ENCODE peak calls at places on chromosomes 13 and 19, in four cellular contexts. N, H, P and Y are unnamed samples.

GRCh38 chr13:49374585-49375290 is 69.1 kb downstream of the CAB39L start:
- DNase-seq in N (no peak), H (no peak), P (peak), Y (no peak)

GRCh38 chr19:19489804-19490204 is 25.5 kb downstream of the TSSK6 start:
- DNase-seq in N (no peak), H (no peak), P (no peak), Y (no peak)

GRCh38 chr19:11375143-11375948 is 880 bp downstream of the SWSAP1 start:
- DNase-seq in N (no peak), H (peak), P (no peak), Y (no peak)

GRCh38 chr19:42191855-42192254 is 25.6 kb downstream of the DEDD2 start:
- DNase-seq in N (peak), H (no peak), P (peak), Y (no peak)

GRCh38 chr19:1799695-1800342 is 12.3 kb downstream of the ATP8B3 start:
- DNase-seq in N (no peak), H (no peak), P (no peak), Y (no peak)

GRCh38 chr13:110758195-110758594 is 44.7 kb downstream of the ING1 start:
- DNase-seq in N (no peak), H (no peak), P (no peak), Y (no peak)

GRCh38 chr19:38975214-38975860 is at the start of gene FBXO17:
- DNase-seq in N (no peak), H (peak), P (peak), Y (no peak)

GRCh38 chr13:53513199-53513598 is 484.6 kb downstream of the OLFM4 start:
- DNase-seq in N (no peak), H (no peak), P (no peak), Y (no peak)

GRCh38 chr19:41597600-41598041 is 21.7 kb downstream of the CEACAM21 start:
- DNase-seq in N (peak), H (peak), P (peak), Y (peak)

GRCh38 chr19:2302319-2303208 is 5.4 kb downstream of the LINGO3 start:
- DNase-seq in N (no peak), H (peak), P (no peak), Y (no peak)

GRCh38 chr13:58452123-58452623 is 820.6 kb downstream of the PCDH17 start:
- DNase-seq in N (no peak), H (no peak), P (no peak), Y (no peak)

GRCh38 chr13:44191504-44192171 is 182.0 kb upstream of the SERP2 start:
- DNase-seq in N (no peak), H (peak), P (no peak), Y (peak)

GRCh38 chr13:76720416-76720815 is 165.8 kb downstream of the KCTD12 start:
- DNase-seq in N (no peak), H (no peak), P (no peak), Y (no peak)

GRCh38 chr13:42486711-42487198 is 87.2 kb upstream of the TNFSF11 start:
- DNase-seq in N (no peak), H (no peak), P (no peak), Y (no peak)